ENCODE peak calls at places on chromosomes 16 and 17, in seven cellular contexts. H, Y, S, C, T, W and D are unnamed samples.

GRCh38 chr16:50279142-50279865 is 13.0 kb downstream of the ADCY7 start:
- DNase-seq in H (no peak), Y (peak), S (peak), C (no peak), T (peak), W (no peak), D (peak)

GRCh38 chr16:86891121-86891520 is 312.8 kb downstream of the FOXL1 start:
- DNase-seq in H (no peak), Y (no peak), S (no peak), C (no peak), T (no peak), W (no peak), D (no peak)

GRCh38 chr17:75090871-75091854 is 3.4 kb downstream of the SLC16A5 start:
- DNase-seq in H (no peak), Y (no peak), S (peak), C (no peak), T (no peak), W (peak), D (no peak)

GRCh38 chr16:1244881-1245280 is 4.4 kb downstream of the TPSAB1 start:
- DNase-seq in H (no peak), Y (no peak), S (no peak), C (no peak), T (peak), W (no peak), D (peak)

GRCh38 chr16:57824880-57825279 is 22.6 kb upstream of the KIFC3 start:
- DNase-seq in H (no peak), Y (no peak), S (no peak), C (peak), T (peak), W (peak), D (no peak)

GRCh38 chr16:1763521-1764511 is 7.5 kb downstream of the NME3 start:
- DNase-seq in H (peak), Y (no peak), S (no peak), C (no peak), T (no peak), W (no peak), D (no peak)

GRCh38 chr16:1612320-1613111 is at the start of gene CRAMP1:
- DNase-seq in H (peak), Y (no peak), S (no peak), C (peak), T (no peak), W (no peak), D (no peak)

GRCh38 chr17:29291163-29291752 is 2.7 kb downstream of the NUFIP2 start:
- DNase-seq in H (peak), Y (no peak), S (no peak), C (peak), T (no peak), W (peak), D (no peak)

GRCh38 chr16:87897563-87898505 is 28.5 kb upstream of the SLC7A5 start:
- DNase-seq in H (peak), Y (no peak), S (no peak), C (no peak), T (no peak), W (no peak), D (no peak)

GRCh38 chr16:86573215-86573614 is 5.1 kb upstream of the FOXL1 start:
- DNase-seq in H (no peak), Y (no peak), S (no peak), C (no peak), T (no peak), W (no peak), D (no peak)

GRCh38 chr17:13114601-13115024 is 96.8 kb upstream of the ELAC2 start:
- DNase-seq in H (peak), Y (peak), S (no peak), C (peak), T (no peak), W (no peak), D (peak)

GRCh38 chr16:75043175-75043937 is 44.5 kb downstream of the ZNRF1 start:
- DNase-seq in H (no peak), Y (no peak), S (no peak), C (no peak), T (no peak), W (no peak), D (no peak)

DNA sequence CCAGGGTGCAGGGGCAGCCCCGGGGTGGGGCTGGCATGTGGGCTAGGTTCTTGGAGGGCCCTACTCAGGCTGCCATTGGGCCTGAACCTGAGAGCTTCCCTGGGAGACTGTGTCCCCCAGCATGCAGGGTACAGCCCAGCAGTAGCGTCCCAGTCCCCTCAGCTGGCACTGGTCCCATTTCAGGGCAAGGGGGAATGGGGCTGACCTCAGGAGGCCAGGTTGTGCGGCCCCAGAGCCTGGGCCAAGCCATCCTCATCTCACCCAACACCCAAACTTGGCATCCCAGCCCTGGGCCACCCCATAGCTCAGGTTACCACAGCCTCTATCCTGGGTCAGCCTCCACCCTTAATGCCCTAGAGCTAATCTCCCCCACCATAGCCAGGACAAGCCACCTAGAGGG is 6.3 kb downstream of the PLXDC1 start:
- DNase-seq in H (no peak), Y (no peak), S (no peak), C (no peak), T (no peak), W (no peak), D (no peak)
- H3K27ac ChIP-seq in H (no peak), Y (peak), S (peak), C (no peak), T (peak), W (no peak), D (no peak)

GRCh38 chr17:39224778-39225307 is 902 bp downstream of the STAC2 start:
- DNase-seq in H (no peak), Y (no peak), S (no peak), C (no peak), T (no peak), W (no peak), D (no peak)
- H3K4me3 ChIP-seq in H (no peak), Y (peak), S (peak), C (no peak), T (peak), W (no peak), D (peak)

GRCh38 chr16:80463303-80463702 is 77.5 kb upstream of the DYNLRB2 start:
- DNase-seq in H (no peak), Y (no peak), S (no peak), C (peak), T (no peak), W (no peak), D (no peak)
- H3K27ac ChIP-seq in H (no peak), Y (no peak), S (no peak), C (peak), T (no peak), W (no peak), D (no peak)

GRCh38 chr16:13921328-13921727 is 1.4 kb downstream of the ERCC4 start:
- DNase-seq in H (no peak), Y (no peak), S (no peak), C (no peak), T (no peak), W (no peak), D (no peak)
- H3K4me3 ChIP-seq in H (peak), Y (no peak), S (no peak), C (no peak), T (no peak), W (no peak), D (no peak)

GRCh38 chr17:42657824-42658588 is 1.1 kb upstream of the TUBG2 start:
- DNase-seq in H (no peak), Y (no peak), S (no peak), C (no peak), T (no peak), W (no peak), D (no peak)
- H3K27ac ChIP-seq in H (no peak), Y (no peak), S (no peak), C (no peak), T (no peak), W (no peak), D (no peak)

GRCh38 chr16:67286441-67287235 is 7.3 kb downstream of the PLEKHG4 start:
- DNase-seq in H (no peak), Y (no peak), S (no peak), C (no peak), T (no peak), W (no peak), D (no peak)

GRCh38 chr16:67282447-67282805 is 3.1 kb downstream of the PLEKHG4 start:
- DNase-seq in H (no peak), Y (no peak), S (no peak), C (no peak), T (no peak), W (no peak), D (no peak)

GRCh38 chr16:67283039-67283825 is 3.9 kb downstream of the PLEKHG4 start:
- DNase-seq in H (no peak), Y (no peak), S (no peak), C (no peak), T (peak), W (no peak), D (no peak)

GRCh38 chr16:67283826-67284555 is 4.7 kb downstream of the PLEKHG4 start:
- DNase-seq in H (no peak), Y (no peak), S (no peak), C (no peak), T (peak), W (no peak), D (peak)

DNA sequence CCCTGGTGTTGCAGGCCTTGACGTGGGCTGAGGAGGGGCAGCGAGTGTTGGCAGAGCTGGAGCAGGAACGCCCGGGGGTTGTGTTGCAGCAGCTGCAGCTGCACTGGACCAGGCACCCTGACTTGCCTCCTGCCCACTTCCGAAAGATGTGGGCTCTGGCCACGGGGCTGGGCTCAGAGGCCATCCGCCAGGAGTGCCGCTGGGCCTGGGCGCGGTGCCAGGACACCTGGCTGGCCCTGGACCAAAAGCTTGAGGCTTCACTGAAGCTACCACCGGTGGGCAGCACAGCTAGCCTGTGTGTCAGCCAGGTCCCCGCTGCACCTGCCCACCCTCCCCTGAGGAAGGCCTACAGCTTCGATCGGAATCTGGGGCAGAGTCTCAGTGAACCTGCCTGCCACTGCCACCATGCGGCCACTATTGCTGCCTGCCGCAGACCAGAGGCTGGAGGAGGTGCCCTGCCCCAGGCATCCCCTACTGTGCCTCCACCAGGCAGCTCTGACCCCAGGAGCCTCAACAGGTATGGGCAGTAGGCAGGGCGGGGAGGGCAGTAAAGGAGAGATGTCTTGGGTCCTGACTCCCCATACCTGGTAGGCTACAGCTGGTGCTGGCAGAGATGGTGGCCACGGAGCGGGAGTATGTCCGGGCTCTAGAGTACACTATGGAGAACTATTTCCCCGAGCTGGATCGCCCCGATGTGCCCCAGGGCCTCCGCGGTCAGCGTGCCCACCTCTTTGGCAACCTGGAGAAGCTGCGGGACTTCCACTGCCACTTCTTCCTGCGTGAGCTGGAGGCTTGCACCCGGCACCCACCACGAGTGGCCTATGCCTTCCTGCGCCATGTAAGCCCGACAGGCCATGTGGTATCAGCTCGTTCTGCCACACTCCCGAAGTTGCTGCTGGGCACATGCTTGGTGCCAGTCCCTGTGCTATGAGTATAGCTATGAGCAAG is 5.6 kb downstream of the PLEKHG4 start:
- DNase-seq in H (no peak), Y (no peak), S (peak), C (peak), T (peak), W (peak), D (no peak)
- H3K4me3 ChIP-seq in H (no peak), Y (no peak), S (no peak), C (no peak), T (no peak), W (no peak), D (no peak)

GRCh38 chr16:4213721-4214120 is 28.2 kb downstream of the SRL start:
- DNase-seq in H (no peak), Y (no peak), S (peak), C (peak), T (no peak), W (peak), D (no peak)
- H3K27ac ChIP-seq in H (no peak), Y (peak), S (peak), C (peak), T (no peak), W (peak), D (peak)

DNA sequence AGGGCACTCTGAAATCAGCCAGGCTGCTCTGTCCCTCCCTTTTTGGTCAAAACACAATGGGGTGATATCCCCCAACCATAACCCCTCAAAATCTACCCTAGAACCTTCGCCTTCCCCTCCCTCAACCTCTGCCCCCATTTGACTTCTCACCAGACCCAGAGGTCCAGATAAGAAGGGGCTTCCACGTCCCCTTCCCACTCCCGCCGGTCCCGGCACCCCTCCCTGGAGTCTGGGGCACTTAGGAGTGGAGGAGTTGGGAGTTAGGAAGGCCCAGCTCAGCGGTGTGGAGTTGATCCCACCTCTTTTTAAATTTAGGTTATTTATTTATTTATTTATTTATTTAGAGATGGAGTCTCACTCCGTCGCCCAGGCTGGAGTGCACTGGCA is 619 bp upstream of the TMEM92 start:
- DNase-seq in H (no peak), Y (no peak), S (no peak), C (no peak), T (no peak), W (no peak), D (peak)
- H3K4me3 ChIP-seq in H (no peak), Y (peak), S (no peak), C (no peak), T (peak), W (peak), D (no peak)